ENCODE peak calls at places on chromosomes 3 and 15, in seven cellular contexts. One of them, this sample, is unnamed.

GRCh38 chr3:193693774-193694173 is 100.8 kb downstream of the OPA1 start:
- DNase-seq in posterior vena cava: no peak
- DNase-seq in stimulated activated CD4-positive, alpha-beta T cell treated with anti-CD3 and anti-CD28 coated beads, Interleukin-2, amount 100 ng/mL, for 48 hours: no peak
- DNase-seq in NCI-H146: no peak
- DNase-seq in RPMI7951: no peak
- DNase-seq in caudate nucleus: no peak
- DNase-seq in IMR-90: no peak
- DNase-seq in this sample: no peak

GRCh38 chr3:55191911-55192787 is 264.3 kb upstream of the LRTM1 start:
- DNase-seq in posterior vena cava: no peak
- DNase-seq in stimulated activated CD4-positive, alpha-beta T cell treated with anti-CD3 and anti-CD28 coated beads, Interleukin-2, amount 100 ng/mL, for 48 hours: no peak
- DNase-seq in NCI-H146: no peak
- DNase-seq in RPMI7951: peak
- DNase-seq in caudate nucleus: no peak
- DNase-seq in IMR-90: peak
- DNase-seq in this sample: peak

GRCh38 chr3:120177151-120177550 is 82.9 kb upstream of the GSK3B start:
- DNase-seq in posterior vena cava: no peak
- DNase-seq in stimulated activated CD4-positive, alpha-beta T cell treated with anti-CD3 and anti-CD28 coated beads, Interleukin-2, amount 100 ng/mL, for 48 hours: no peak
- DNase-seq in NCI-H146: peak
- DNase-seq in RPMI7951: peak
- DNase-seq in caudate nucleus: no peak
- DNase-seq in IMR-90: peak
- DNase-seq in this sample: peak

GRCh38 chr15:64686130-64686735 is 89.2 kb downstream of the RBPMS2 start:
- DNase-seq in posterior vena cava: no peak
- DNase-seq in stimulated activated CD4-positive, alpha-beta T cell treated with anti-CD3 and anti-CD28 coated beads, Interleukin-2, amount 100 ng/mL, for 48 hours: peak
- DNase-seq in NCI-H146: peak
- DNase-seq in RPMI7951: peak
- DNase-seq in caudate nucleus: no peak
- DNase-seq in IMR-90: peak
- DNase-seq in this sample: no peak

GRCh38 chr3:154775821-154776548 is 304.1 kb upstream of the MME start:
- DNase-seq in posterior vena cava: no peak
- DNase-seq in stimulated activated CD4-positive, alpha-beta T cell treated with anti-CD3 and anti-CD28 coated beads, Interleukin-2, amount 100 ng/mL, for 48 hours: no peak
- DNase-seq in NCI-H146: peak
- DNase-seq in RPMI7951: no peak
- DNase-seq in caudate nucleus: no peak
- DNase-seq in IMR-90: no peak
- DNase-seq in this sample: no peak

GRCh38 chr3:31219131-31219843 is 313.4 kb upstream of the STT3B start:
- DNase-seq in posterior vena cava: no peak
- DNase-seq in stimulated activated CD4-positive, alpha-beta T cell treated with anti-CD3 and anti-CD28 coated beads, Interleukin-2, amount 100 ng/mL, for 48 hours: no peak
- DNase-seq in NCI-H146: no peak
- DNase-seq in RPMI7951: peak
- DNase-seq in caudate nucleus: no peak
- DNase-seq in IMR-90: peak
- DNase-seq in this sample: no peak

GRCh38 chr15:101276501-101277037 is 716 bp downstream of the SELENOS start:
- DNase-seq in posterior vena cava: no peak
- DNase-seq in stimulated activated CD4-positive, alpha-beta T cell treated with anti-CD3 and anti-CD28 coated beads, Interleukin-2, amount 100 ng/mL, for 48 hours: no peak
- DNase-seq in NCI-H146: peak
- DNase-seq in RPMI7951: peak
- DNase-seq in caudate nucleus: no peak
- DNase-seq in IMR-90: peak
- DNase-seq in this sample: no peak

GRCh38 chr15:48394172-48394571 is 62.9 kb downstream of the DUT start:
- DNase-seq in posterior vena cava: peak
- DNase-seq in stimulated activated CD4-positive, alpha-beta T cell treated with anti-CD3 and anti-CD28 coated beads, Interleukin-2, amount 100 ng/mL, for 48 hours: no peak
- DNase-seq in NCI-H146: no peak
- DNase-seq in RPMI7951: no peak
- DNase-seq in caudate nucleus: no peak
- DNase-seq in IMR-90: no peak
- DNase-seq in this sample: no peak